ENCODE peak calls at places on chromosomes 4 and X, in four cellular contexts. Y is stimulated activated CD8-positive, alpha-beta memory T cell treated with anti-CD3 and anti-CD28 coated beads, Interleukin-7, amount 100 ng/mL, for 1 hour; I is GM04503; G is HCEC 1CT. X is an unnamed sample.

GRCh38 chrX:152639426-152639825 is 1.7 kb downstream of the GABRQ start:
- DNase-seq in G (no peak), Y (no peak), I (no peak), X (no peak)

GRCh38 chr4:73573794-73574528 is 46.3 kb downstream of the RASSF6 start:
- DNase-seq in I (peak; percentile 5), G (peak; percentile 44), Y (no peak), X (no peak)

GRCh38 chrX:65720580-65720979 is 53.1 kb downstream of the MSN start:
- DNase-seq in G (no peak), Y (no peak), I (no peak), X (no peak)

GRCh38 chr4:97525236-97525635 is 618.0 kb downstream of the STPG2 start:
- DNase-seq in Y (no peak), G (no peak), I (no peak), X (no peak)

GRCh38 chr4:110294165-110294564 is 95.8 kb upstream of the ELOVL6 start:
- DNase-seq in I (no peak), Y (no peak), G (peak; percentile 24), X (no peak)

GRCh38 chrX:148133099-148133725 is 152.1 kb downstream of the FMR1NB start:
- DNase-seq in I (no peak), G (no peak), Y (no peak), X (no peak)

GRCh38 chr4:55358668-55359067 is 12.6 kb downstream of the SRD5A3 start:
- DNase-seq in G (peak; percentile 86), Y (no peak), I (peak; percentile 87), X (no peak)

GRCh38 chr4:14545796-14546195 is 456.5 kb upstream of the CPEB2 start:
- DNase-seq in G (no peak), Y (no peak), I (no peak), X (no peak)

GRCh38 chrX:149713279-149714050 is 1.6 kb downstream of the MAGEA11 start:
- DNase-seq in I (no peak), Y (no peak), G (no peak), X (no peak)

GRCh38 chr4:77443941-77444340 is 161.7 kb upstream of the CXCL13 start:
- DNase-seq in I (peak; percentile 31), G (no peak), Y (no peak), X (no peak)

GRCh38 chr4:108774809-108775530 is 12.1 kb upstream of the ETNPPL start:
- DNase-seq in I (no peak), Y (no peak), G (no peak), X (no peak)

GRCh38 chrX:39969099-39969825 is 128.5 kb downstream of the BCOR start:
- DNase-seq in I (no peak), Y (no peak), G (no peak), X (no peak)

GRCh38 chr4:8595237-8596087 is 2.9 kb downstream of the CPZ start:
- DNase-seq in Y (no peak), G (no peak), I (no peak), X (no peak)

GRCh38 chrX:45903781-45904201 is 641.4 kb downstream of the ZNF674 start:
- DNase-seq in Y (no peak), G (no peak), I (no peak), X (peak; percentile 12)